ENCODE peak calls at places on chromosomes 7 and 10, in ten cellular contexts. Y is breast epithelium, H is HepG2, U is bronchial epithelial cell, D is prostate gland, G is left ventricle myocardium inferior, X is ascending aorta, T is body of pancreas, B is adrenal gland, K is WERI-Rb-1. O is an unnamed sample. For H3K36me3, the result is how much of the 10 kb centered on the place peaks cover.

GRCh38 chr7:94466516-94466915 is 43.1 kb upstream of the CASD1 start:
- DNase-seq in B (no peak), G (no peak), K (no peak), H (no peak), U (no peak), Y (no peak), D (no peak), X (no peak), T (no peak), O (no peak)

GRCh38 chr10:110919971-110920881 is 822 bp downstream of the SHOC2 start:
- DNase-seq in X (no peak), B (peak), U (no peak), G (no peak), Y (peak), D (peak), K (peak), H (no peak), T (peak), O (peak)

GRCh38 chr10:92790449-92790848 is 57.9 kb upstream of the EXOC6 start:
- DNase-seq in K (no peak), U (no peak), H (no peak), T (no peak), Y (no peak), D (no peak), X (no peak), G (no peak), B (no peak), O (no peak)

GRCh38 chr7:144908943-144909556 is 73.2 kb upstream of the TPK1 start:
- DNase-seq in H (no peak), D (no peak), B (no peak), U (no peak), X (no peak), K (no peak), G (no peak), T (no peak), Y (no peak), O (peak)

GRCh38 chr7:74427974-74428373 is 25.7 kb upstream of the GTF2IRD1 start:
- DNase-seq in K (no peak), G (no peak), U (no peak), Y (no peak), T (no peak), H (no peak), B (no peak), D (no peak), X (no peak), O (no peak)

GRCh38 chr7:108094933-108095710 is 35.0 kb downstream of the LAMB4 start:
- DNase-seq in G (no peak), T (peak), K (no peak), X (peak), Y (no peak), D (peak), B (peak), H (peak), U (peak), O (no peak)

GRCh38 chr7:129150199-129150996 is 5.9 kb downstream of the TSPAN33 start:
- DNase-seq in H (no peak), K (no peak), T (no peak), B (no peak), Y (no peak), U (no peak), G (peak), X (no peak), D (no peak), O (no peak)

GRCh38 chr10:28202941-28203352 is 99.9 kb downstream of the MPP7 start:
- DNase-seq in B (no peak), U (no peak), G (peak), H (no peak), K (no peak), X (peak), T (no peak), Y (no peak), D (no peak), O (no peak)

GRCh38 chr7:24075426-24075810 is 208.6 kb upstream of the NPY start:
- DNase-seq in H (no peak), U (no peak), X (no peak), T (no peak), Y (no peak), G (no peak), K (no peak), B (no peak), D (no peak), O (no peak)

GRCh38 chr7:36306722-36307121 is 82.9 kb upstream of the ANLN start:
- DNase-seq in H (no peak), T (peak), K (no peak), G (no peak), Y (no peak), X (no peak), D (no peak), U (no peak), B (no peak), O (no peak)

GRCh38 chr10:2839081-2839725 is 228.1 kb upstream of the PFKP start:
- DNase-seq in Y (no peak), U (no peak), D (peak), G (peak), X (no peak), B (peak), H (peak), K (peak), T (peak), O (peak)

GRCh38 chr10:110843031-110843430 is 28.7 kb upstream of the PDCD4 start:
- DNase-seq in H (no peak), T (no peak), Y (no peak), D (no peak), B (no peak), U (no peak), X (no peak), K (no peak), G (no peak), O (peak)

GRCh38 chr7:99562832-99563231 is 4.4 kb downstream of the ZNF655 start:
- DNase-seq in G (no peak), H (peak), K (no peak), D (no peak), X (no peak), Y (no peak), U (peak), B (peak), T (no peak), O (no peak)

GRCh38 chr10:86666538-86666937 is 1.8 kb upstream of the LDB3 start:
- DNase-seq in U (no peak), G (peak), T (no peak), Y (no peak), B (no peak), X (no peak), D (no peak), H (no peak), K (no peak), O (no peak)

GRCh38 chr7:80611353-80611752 is 27.1 kb upstream of the CD36 start:
- DNase-seq in B (no peak), T (no peak), D (no peak), U (no peak), H (no peak), K (no peak), Y (no peak), G (no peak), X (no peak), O (no peak)

GRCh38 chr7:30445770-30446169 is 32.8 kb downstream of the NOD1 start:
- DNase-seq in Y (no peak), U (peak), X (peak), H (peak), B (peak), K (peak), D (peak), T (peak), G (peak), O (peak)

GRCh38 chr10:128854965-128855364 is 612.1 kb upstream of the MGMT start:
- DNase-seq in H (peak), Y (peak), B (peak), U (no peak), G (peak), X (peak), D (peak), K (no peak), T (peak), O (peak)

GRCh38 chr7:132739271-132739955 is 163.1 kb upstream of the PLXNA4 start:
- DNase-seq in D (no peak), K (no peak), T (no peak), H (no peak), U (peak), B (peak), X (no peak), G (no peak), Y (no peak), O (no peak)

GRCh38 chr10:6216916-6217315 is 14.2 kb downstream of the PFKFB3 start:
- DNase-seq in B (no peak), G (no peak), D (no peak), X (no peak), T (no peak), U (no peak), K (no peak), Y (no peak), H (no peak), O (no peak)
- H3K36me3 ChIP-seq in B (half or more), G (half or more), D (under half), X (half or more), T (under half), U (half or more), K (under half), Y (under half), H (half or more), O (under half)

GRCh38 chr10:82811621-82812020 is 936.6 kb downstream of the NRG3 start:
- DNase-seq in K (peak), Y (no peak), D (no peak), U (no peak), G (no peak), T (peak), H (no peak), B (no peak), X (no peak), O (peak)
- TF ChIP-seq CTCF in K (peak), Y (no peak), D (no peak), U (peak), G (peak), T (no peak), H (no peak), B (peak), X (no peak), O (no peak)

DNA sequence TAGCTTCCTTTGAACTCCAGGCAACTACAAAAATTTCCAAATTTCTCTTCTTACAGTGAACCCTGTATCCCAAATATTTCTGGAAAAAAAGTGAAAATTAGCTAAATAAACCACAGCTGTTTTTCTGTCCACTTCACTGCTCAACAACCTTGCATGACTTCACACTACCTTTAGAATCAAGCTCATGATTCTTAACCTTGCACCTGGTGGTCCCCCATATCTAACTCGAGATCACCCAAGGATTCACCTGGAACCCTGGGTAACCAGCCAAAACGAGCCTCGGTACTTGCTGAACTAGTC is 47.5 kb downstream of the PDLIM1 start:
- DNase-seq in K (no peak), X (no peak), H (no peak), U (no peak), G (no peak), T (no peak), Y (no peak), B (no peak), D (no peak), O (no peak)
- H3K36me3 ChIP-seq in K (half or more), X (under half), H (half or more), U (under half), G (half or more), T (under half), Y (under half), B (under half), D (under half), O (under half)

DNA sequence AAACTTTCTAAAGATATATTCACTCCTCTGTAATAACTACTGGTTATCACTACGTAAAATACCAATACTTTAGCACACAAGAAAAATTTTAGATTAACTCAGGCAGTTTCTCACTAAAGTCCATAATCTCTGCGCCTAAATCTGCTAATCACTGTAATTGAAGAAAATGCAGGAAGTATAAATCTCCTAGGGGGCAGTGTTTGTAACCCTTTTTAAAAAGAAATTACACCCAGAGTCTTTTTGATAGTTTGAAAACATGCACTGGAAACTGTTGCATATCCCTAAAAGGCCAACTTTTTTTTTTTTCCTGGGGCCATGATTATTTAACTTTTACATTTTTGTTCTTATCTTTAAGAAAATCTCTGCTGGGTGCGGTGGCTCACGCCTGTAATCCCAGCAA is 209.6 kb downstream of the KIAA1217 start:
- DNase-seq in G (no peak), T (no peak), B (no peak), Y (no peak), H (no peak), X (no peak), U (no peak), K (no peak), D (no peak), O (no peak)
- TF ChIP-seq CTCF in G (peak), T (no peak), B (peak), Y (no peak), H (no peak), X (no peak), U (no peak), K (no peak), D (no peak), O (no peak)

GRCh38 chr7:149207324-149208035 is 12.1 kb downstream of the ZNF282 start:
- DNase-seq in X (no peak), U (no peak), D (no peak), Y (no peak), G (no peak), T (no peak), B (no peak), H (no peak), K (no peak), O (no peak)

GRCh38 chr7:149210551-149210950 is 15.2 kb downstream of the ZNF282 start:
- DNase-seq in U (no peak), G (peak), T (no peak), Y (no peak), H (no peak), D (no peak), K (no peak), X (no peak), B (no peak), O (no peak)

GRCh38 chr7:149205690-149206381 is 10.5 kb downstream of the ZNF282 start:
- DNase-seq in B (no peak), U (no peak), Y (no peak), T (no peak), G (no peak), X (no peak), K (no peak), D (peak), H (no peak), O (no peak)

GRCh38 chr7:149214020-149214720 is 18.8 kb downstream of the ZNF282 start:
- DNase-seq in B (no peak), D (no peak), X (no peak), H (no peak), Y (no peak), T (no peak), G (no peak), K (no peak), U (no peak), O (no peak)

DNA sequence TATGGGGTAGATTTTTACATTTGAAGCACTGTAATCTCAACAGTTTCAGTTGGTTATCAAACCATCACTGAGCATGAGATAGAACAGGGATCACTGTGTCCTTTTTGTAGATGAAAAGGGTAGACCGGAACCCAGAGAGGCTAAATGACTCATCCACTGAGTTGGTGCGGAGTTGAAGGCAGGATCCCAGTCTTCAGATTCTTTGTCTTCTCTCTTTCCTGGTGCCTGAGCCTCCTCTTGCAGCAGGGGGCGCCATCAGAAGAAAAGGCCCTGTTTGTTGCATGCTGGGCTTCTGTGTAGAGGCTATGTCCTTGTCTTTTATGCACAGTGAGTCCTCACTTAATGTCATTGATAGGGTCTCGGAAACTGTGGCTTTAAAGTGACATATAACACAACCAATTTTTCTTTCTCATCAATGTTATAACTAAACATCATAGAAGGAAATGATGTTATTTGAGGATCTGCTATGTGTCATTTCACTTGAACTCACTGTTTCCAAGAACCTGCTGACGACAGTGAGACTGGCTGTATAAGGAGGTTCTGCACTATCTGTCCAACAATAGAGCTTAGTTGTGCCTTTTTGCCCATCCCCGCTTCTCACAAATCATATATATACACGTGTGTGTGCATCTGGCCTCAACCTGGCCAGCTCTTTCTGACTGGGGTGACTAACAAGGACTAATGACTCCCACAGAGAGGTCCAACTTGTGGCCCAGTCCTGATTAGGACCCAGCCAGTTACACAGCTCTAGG is 14.3 kb downstream of the ZNF282 start:
- DNase-seq in B (peak), Y (no peak), X (no peak), H (peak), G (no peak), D (no peak), U (peak), K (peak), T (no peak), O (no peak)
- H3K36me3 ChIP-seq in B (half or more), Y (under half), X (half or more), H (half or more), G (half or more), D (under half), U (under half), K (half or more), T (under half), O (under half)

GRCh38 chr7:72063325-72063724 is 348.8 kb downstream of the CALN1 start:
- DNase-seq in B (no peak), X (no peak), U (no peak), G (no peak), T (no peak), D (no peak), K (no peak), H (no peak), Y (no peak), O (no peak)

GRCh38 chr7:72072901-72073300 is 339.2 kb downstream of the CALN1 start:
- DNase-seq in B (no peak), Y (no peak), U (no peak), T (no peak), D (no peak), H (no peak), X (no peak), G (no peak), K (no peak), O (no peak)

GRCh38 chr7:72064916-72065315 is 347.2 kb downstream of the CALN1 start:
- DNase-seq in G (no peak), H (no peak), Y (no peak), D (no peak), K (no peak), X (no peak), B (no peak), U (no peak), T (no peak), O (no peak)

GRCh38 chr7:72069263-72069662 is 342.9 kb downstream of the CALN1 start:
- DNase-seq in T (no peak), D (no peak), H (no peak), X (no peak), U (no peak), K (no peak), B (no peak), Y (no peak), G (no peak), O (no peak)
- TF ChIP-seq CTCF in T (no peak), D (no peak), H (no peak), X (no peak), U (no peak), K (no peak), B (no peak), Y (no peak), G (peak), O (no peak)

GRCh38 chr7:87159538-87159937 is 7.3 kb downstream of the DMTF1 start:
- DNase-seq in K (no peak), D (no peak), H (no peak), T (no peak), U (no peak), Y (no peak), G (no peak), B (no peak), X (no peak), O (no peak)

GRCh38 chr7:87164433-87164832 is 12.2 kb downstream of the DMTF1 start:
- DNase-seq in Y (no peak), U (no peak), H (no peak), K (no peak), T (no peak), X (no peak), B (no peak), G (no peak), D (no peak), O (no peak)
- H3K36me3 ChIP-seq in Y (under half), U (under half), H (half or more), K (under half), T (under half), X (under half), B (half or more), G (half or more), D (under half), O (under half)

DNA sequence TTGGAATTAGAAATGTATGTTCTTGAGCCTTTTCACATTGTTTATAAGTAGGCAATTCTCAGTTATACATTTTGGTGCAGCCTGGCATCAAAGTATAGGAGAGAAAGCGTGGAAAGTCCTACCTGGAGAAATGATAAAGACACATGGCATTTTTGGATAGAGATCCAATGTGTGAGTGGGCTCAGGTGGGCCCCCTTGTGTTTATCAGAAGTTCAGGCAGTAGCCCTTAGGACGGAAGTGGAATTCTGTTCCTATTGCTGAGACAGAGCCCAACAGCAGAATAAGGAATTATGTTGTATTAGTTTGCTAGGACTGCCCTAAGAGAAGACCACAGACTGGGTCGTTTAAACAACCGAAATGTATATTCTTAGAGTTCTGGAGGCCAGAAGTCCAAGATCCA is 85.2 kb upstream of the AMPH start:
- DNase-seq in G (no peak), H (no peak), U (no peak), K (no peak), T (no peak), X (no peak), D (no peak), Y (no peak), B (no peak), O (no peak)
- TF ChIP-seq CTCF in G (no peak), H (no peak), U (no peak), K (no peak), T (no peak), X (no peak), D (no peak), Y (no peak), B (no peak), O (no peak)

DNA sequence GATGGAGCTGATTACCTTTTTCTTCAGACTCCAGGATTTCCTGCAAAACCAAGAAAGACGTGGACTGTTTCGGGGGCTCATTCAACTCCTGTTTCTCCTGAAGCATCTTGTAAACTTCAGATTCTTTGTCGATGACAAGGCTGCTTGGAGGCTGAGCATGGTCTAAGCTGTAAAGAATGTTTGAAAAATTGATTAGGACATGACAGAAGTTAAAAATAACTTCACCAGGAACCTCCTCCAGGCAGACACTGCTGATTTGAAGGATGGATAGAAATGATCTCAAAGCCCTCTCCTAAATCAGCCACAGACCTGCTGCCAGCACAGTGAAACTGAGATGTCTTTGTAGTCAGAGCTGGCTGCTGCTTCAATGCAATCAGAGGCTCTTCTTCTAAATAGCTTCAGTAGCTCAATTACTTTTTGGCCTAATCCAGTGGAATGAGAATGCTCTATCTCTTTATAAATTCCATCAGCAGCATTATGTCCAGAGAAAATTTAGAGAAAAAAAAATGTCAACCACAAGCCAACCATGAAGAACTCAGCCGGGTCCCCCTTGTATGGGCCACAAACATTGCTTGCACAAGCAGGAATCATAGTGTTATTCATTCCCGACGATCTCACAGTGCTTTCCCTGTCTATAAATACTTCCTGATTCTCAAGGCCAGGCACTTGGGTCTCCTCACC is 43.5 kb downstream of the PDLIM1 start:
- DNase-seq in H (peak), D (no peak), Y (no peak), T (no peak), U (peak), B (no peak), X (no peak), G (no peak), K (no peak), O (no peak)
- H3K36me3 ChIP-seq in H (half or more), D (under half), Y (under half), T (under half), U (under half), B (under half), X (under half), G (half or more), K (under half), O (under half)

O was measured in mucosa of descending colon.